ENCODE peak calls at places on chromosome 3, in seven cellular contexts. S is A172, N is pons, M is mucosa of descending colon, P is Panc1, L is 8988T, J is substantia nigra. E is an unnamed sample.

GRCh38 chr3:152496286-152496685 is 227.6 kb downstream of the MBNL1 start:
- DNase-seq in L (no peak), J (no peak), N (no peak), S (no peak), P (no peak), M (no peak), E (no peak)

GRCh38 chr3:133408366-133408765 is 8.5 kb downstream of the BFSP2 start:
- DNase-seq in P (no peak), S (no peak), L (no peak), M (no peak), N (no peak), J (no peak), E (no peak)

GRCh38 chr3:188584162-188584529 is 430.2 kb downstream of the LPP start:
- DNase-seq in S (peak), N (no peak), L (no peak), P (no peak), M (no peak), J (no peak), E (no peak)

GRCh38 chr3:124928333-124929202 is 6.0 kb downstream of the MUC13 start:
- DNase-seq in L (no peak), N (peak), M (no peak), S (peak), J (no peak), P (peak), E (peak)

GRCh38 chr3:160486459-160486869 is 36.9 kb upstream of the TRIM59 start:
- DNase-seq in M (no peak), P (no peak), L (no peak), J (no peak), S (no peak), N (peak), E (peak)

GRCh38 chr3:71089271-71089670 is 494.3 kb downstream of the FOXP1 start:
- DNase-seq in J (no peak), L (no peak), M (no peak), N (no peak), P (no peak), S (no peak), E (no peak)

GRCh38 chr3:127445581-127446368 is 144.8 kb downstream of the TPRA1 start:
- DNase-seq in M (no peak), P (no peak), N (no peak), S (no peak), J (no peak), L (no peak), E (no peak)

GRCh38 chr3:123385072-123385471 is 63.8 kb downstream of the ADCY5 start:
- DNase-seq in L (no peak), S (no peak), P (no peak), M (no peak), N (no peak), J (no peak), E (no peak)

GRCh38 chr3:156201411-156202405 is 81.3 kb downstream of the KCNAB1 start:
- DNase-seq in N (no peak), S (no peak), J (no peak), P (no peak), L (no peak), M (no peak), E (no peak)

GRCh38 chr3:12624056-12624455 is 39.9 kb downstream of the RAF1 start:
- DNase-seq in P (no peak), S (no peak), J (no peak), N (no peak), M (no peak), L (no peak), E (no peak)

GRCh38 chr3:169665264-169666078 is 2.0 kb upstream of the MECOM start:
- DNase-seq in J (no peak), P (no peak), S (no peak), M (no peak), N (no peak), L (no peak), E (no peak)

GRCh38 chr3:43346990-43347749 is 60.8 kb downstream of the SNRK start:
- DNase-seq in L (no peak), J (no peak), M (no peak), N (no peak), P (no peak), S (no peak), E (no peak)

GRCh38 chr3:122824465-122825379 is 29.9 kb downstream of the SLC49A4 start:
- DNase-seq in M (no peak), N (no peak), J (no peak), L (no peak), P (no peak), S (peak), E (no peak)

GRCh38 chr3:120450261-120450913 is 405 bp downstream of the FSTL1 start:
- DNase-seq in N (no peak), J (no peak), L (peak), P (no peak), S (no peak), M (peak), E (no peak)

GRCh38 chr3:194986208-194987043 is 284.5 kb downstream of the XXYLT1 start:
- DNase-seq in J (no peak), P (no peak), S (no peak), L (no peak), N (no peak), M (peak), E (no peak)

GRCh38 chr3:60708191-60708975 is 542.9 kb downstream of the FHIT start:
- DNase-seq in P (no peak), S (no peak), N (no peak), J (no peak), L (no peak), M (no peak), E (no peak)

GRCh38 chr3:124383846-124384483 is 346.3 kb upstream of the UMPS start:
- DNase-seq in L (no peak), P (no peak), S (no peak), N (no peak), J (no peak), M (no peak), E (no peak)

GRCh38 chr3:71873093-71873611 is 88.2 kb upstream of the PROK2 start:
- DNase-seq in M (no peak), S (no peak), L (no peak), P (no peak), J (no peak), N (no peak), E (no peak)

GRCh38 chr3:192514081-192514753 is 213.1 kb downstream of the FGF12 start:
- DNase-seq in M (no peak), N (no peak), L (no peak), J (no peak), S (no peak), P (no peak), E (peak)

GRCh38 chr3:101252307-101252706 is 68.1 kb downstream of the IMPG2 start:
- DNase-seq in P (no peak), M (no peak), J (no peak), S (no peak), N (no peak), L (no peak), E (no peak)

GRCh38 chr3:57383838-57384237 is 91.4 kb upstream of the ASB14 start:
- DNase-seq in S (no peak), J (no peak), M (no peak), P (no peak), N (no peak), L (no peak), E (no peak)

GRCh38 chr3:190385835-190386688 is 1.9 kb upstream of the CLDN16 start:
- DNase-seq in M (no peak), L (no peak), P (peak), S (peak), J (no peak), N (no peak), E (no peak)

GRCh38 chr3:181943285-181943684 is 231.6 kb downstream of the SOX2 start:
- DNase-seq in N (no peak), P (no peak), L (no peak), M (no peak), J (no peak), S (no peak), E (no peak)

GRCh38 chr3:100525753-100526612 is 33.6 kb downstream of the TMEM45A start:
- DNase-seq in M (no peak), J (no peak), L (no peak), N (no peak), S (peak), P (no peak), E (peak)

GRCh38 chr3:193554790-193555189 is at the start of gene ATP13A4:
- DNase-seq in M (peak), N (peak), L (no peak), J (no peak), P (no peak), S (no peak), E (no peak)

GRCh38 chr3:184568918-184569829 is 7.6 kb downstream of the EPHB3 start:
- DNase-seq in L (no peak), M (peak), P (no peak), J (peak), S (peak), N (peak), E (peak)

GRCh38 chr3:195123196-195123805 is 147.7 kb downstream of the XXYLT1 start:
- DNase-seq in P (no peak), N (no peak), M (no peak), L (peak), S (no peak), J (no peak), E (no peak)

GRCh38 chr3:94928921-94929320 is 866.1 kb downstream of the NSUN3 start:
- DNase-seq in J (no peak), M (no peak), N (no peak), L (no peak), S (peak), P (peak), E (no peak)

GRCh38 chr3:53807117-53807521 is 39.1 kb downstream of the CHDH start:
- DNase-seq in J (no peak), S (no peak), L (no peak), N (no peak), M (no peak), P (no peak), E (no peak)

GRCh38 chr3:187963003-187963676 is 190.8 kb upstream of the LPP start:
- DNase-seq in L (no peak), S (no peak), J (no peak), M (no peak), N (no peak), P (no peak), E (no peak)

GRCh38 chr3:187955076-187955952 is 198.6 kb upstream of the LPP start:
- DNase-seq in N (no peak), J (no peak), P (no peak), L (no peak), M (no peak), S (no peak), E (no peak)

GRCh38 chr3:55897573-55898224 is 410.6 kb upstream of the WNT5A start:
- DNase-seq in M (no peak), L (no peak), N (peak), P (no peak), J (no peak), S (peak), E (no peak)

GRCh38 chr3:69948246-69948862 is 51.2 kb upstream of the SAMMSON start:
- DNase-seq in S (peak), N (peak), L (no peak), M (no peak), J (no peak), P (no peak), E (no peak)

GRCh38 chr3:43362183-43362582 is 75.8 kb downstream of the SNRK start:
- DNase-seq in L (no peak), N (no peak), S (no peak), J (no peak), M (no peak), P (no peak), E (no peak)

GRCh38 chr3:171810278-171811058 is at the start of gene PLD1:
- DNase-seq in J (peak), S (peak), L (peak), M (peak), P (no peak), N (peak), E (no peak)